ENCODE peak calls at places on chromosomes 11 and 22, in five cellular contexts. One of them, this sample, is unnamed.

GRCh38 chr11:120660024-120660565 is 148.5 kb downstream of the GRIK4 start:
- DNase-seq in fibroblast of mammary gland: peak
- DNase-seq in GDM1: no peak
- DNase-seq in posterior vena cava: no peak
- DNase-seq in activated naive CD8-positive, alpha-beta T cell treated with anti-CD3 and anti-CD28 coated beads, Interleukin-2, amount 10 ng/mL, durations not matched to agents 7 days and 5 days: peak
- DNase-seq in this sample: peak

GRCh38 chr11:128521697-128522062 is 65.7 kb downstream of the ETS1 start:
- DNase-seq in fibroblast of mammary gland: peak
- DNase-seq in GDM1: no peak
- DNase-seq in posterior vena cava: no peak
- DNase-seq in activated naive CD8-positive, alpha-beta T cell treated with anti-CD3 and anti-CD28 coated beads, Interleukin-2, amount 10 ng/mL, durations not matched to agents 7 days and 5 days: peak
- DNase-seq in this sample: peak

GRCh38 chr22:30989473-30989872 is 20.4 kb downstream of the TUG1 start:
- DNase-seq in GDM1: no peak
- DNase-seq in posterior vena cava: no peak
- DNase-seq in fibroblast of mammary gland: no peak
- DNase-seq in activated naive CD8-positive, alpha-beta T cell treated with anti-CD3 and anti-CD28 coated beads, Interleukin-2, amount 10 ng/mL, durations not matched to agents 7 days and 5 days: no peak
- DNase-seq in this sample: no peak

GRCh38 chr22:25759825-25760231 is 17.8 kb downstream of the MYO18B start:
- DNase-seq in posterior vena cava: peak
- DNase-seq in activated naive CD8-positive, alpha-beta T cell treated with anti-CD3 and anti-CD28 coated beads, Interleukin-2, amount 10 ng/mL, durations not matched to agents 7 days and 5 days: no peak
- DNase-seq in GDM1: no peak
- DNase-seq in fibroblast of mammary gland: peak
- DNase-seq in this sample: peak

GRCh38 chr11:114307524-114308203 is 11.5 kb downstream of the NNMT start:
- DNase-seq in fibroblast of mammary gland: peak
- DNase-seq in posterior vena cava: peak
- DNase-seq in GDM1: no peak
- DNase-seq in activated naive CD8-positive, alpha-beta T cell treated with anti-CD3 and anti-CD28 coated beads, Interleukin-2, amount 10 ng/mL, durations not matched to agents 7 days and 5 days: no peak
- DNase-seq in this sample: peak

GRCh38 chr22:27251563-27251962 is 550.0 kb downstream of the MN1 start:
- DNase-seq in fibroblast of mammary gland: no peak
- DNase-seq in activated naive CD8-positive, alpha-beta T cell treated with anti-CD3 and anti-CD28 coated beads, Interleukin-2, amount 10 ng/mL, durations not matched to agents 7 days and 5 days: no peak
- DNase-seq in posterior vena cava: no peak
- DNase-seq in GDM1: no peak
- DNase-seq in this sample: no peak

GRCh38 chr11:120139316-120140069 is 1.6 kb upstream of the TRIM29 start:
- DNase-seq in posterior vena cava: peak
- DNase-seq in activated naive CD8-positive, alpha-beta T cell treated with anti-CD3 and anti-CD28 coated beads, Interleukin-2, amount 10 ng/mL, durations not matched to agents 7 days and 5 days: no peak
- DNase-seq in GDM1: no peak
- DNase-seq in fibroblast of mammary gland: no peak
- DNase-seq in this sample: no peak

GRCh38 chr11:105004021-105004420 is 18.9 kb downstream of the CASP5 start:
- DNase-seq in GDM1: no peak
- DNase-seq in activated naive CD8-positive, alpha-beta T cell treated with anti-CD3 and anti-CD28 coated beads, Interleukin-2, amount 10 ng/mL, durations not matched to agents 7 days and 5 days: no peak
- DNase-seq in posterior vena cava: no peak
- DNase-seq in fibroblast of mammary gland: peak
- DNase-seq in this sample: no peak

GRCh38 chr11:68016904-68017817 is 7.0 kb downstream of the ALDH3B1 start:
- DNase-seq in GDM1: no peak
- DNase-seq in activated naive CD8-positive, alpha-beta T cell treated with anti-CD3 and anti-CD28 coated beads, Interleukin-2, amount 10 ng/mL, durations not matched to agents 7 days and 5 days: no peak
- DNase-seq in fibroblast of mammary gland: no peak
- DNase-seq in posterior vena cava: no peak
- DNase-seq in this sample: no peak

GRCh38 chr11:59158206-59159068 is 13.5 kb upstream of the DTX4 start:
- DNase-seq in activated naive CD8-positive, alpha-beta T cell treated with anti-CD3 and anti-CD28 coated beads, Interleukin-2, amount 10 ng/mL, durations not matched to agents 7 days and 5 days: no peak
- DNase-seq in posterior vena cava: peak
- DNase-seq in fibroblast of mammary gland: peak
- DNase-seq in GDM1: peak
- DNase-seq in this sample: peak

GRCh38 chr11:66617148-66617814 is 851 bp downstream of the RBM14 start:
- DNase-seq in posterior vena cava: peak
- DNase-seq in GDM1: no peak
- DNase-seq in fibroblast of mammary gland: peak
- DNase-seq in activated naive CD8-positive, alpha-beta T cell treated with anti-CD3 and anti-CD28 coated beads, Interleukin-2, amount 10 ng/mL, durations not matched to agents 7 days and 5 days: no peak
- DNase-seq in this sample: peak

GRCh38 chr22:49156662-49157285 is 670.9 kb downstream of the BRD1 start:
- DNase-seq in posterior vena cava: peak
- DNase-seq in fibroblast of mammary gland: no peak
- DNase-seq in GDM1: no peak
- DNase-seq in activated naive CD8-positive, alpha-beta T cell treated with anti-CD3 and anti-CD28 coated beads, Interleukin-2, amount 10 ng/mL, durations not matched to agents 7 days and 5 days: no peak
- DNase-seq in this sample: no peak

GRCh38 chr22:41656515-41656914 is 32.2 kb downstream of the SNU13 start:
- DNase-seq in fibroblast of mammary gland: no peak
- DNase-seq in posterior vena cava: no peak
- DNase-seq in activated naive CD8-positive, alpha-beta T cell treated with anti-CD3 and anti-CD28 coated beads, Interleukin-2, amount 10 ng/mL, durations not matched to agents 7 days and 5 days: no peak
- DNase-seq in GDM1: no peak
- DNase-seq in this sample: no peak

GRCh38 chr11:71311176-71311925 is 59.0 kb upstream of the SHANK2 start:
- DNase-seq in GDM1: no peak
- DNase-seq in posterior vena cava: peak
- DNase-seq in activated naive CD8-positive, alpha-beta T cell treated with anti-CD3 and anti-CD28 coated beads, Interleukin-2, amount 10 ng/mL, durations not matched to agents 7 days and 5 days: no peak
- DNase-seq in fibroblast of mammary gland: no peak
- DNase-seq in this sample: no peak

GRCh38 chr11:40130427-40130826 is 1329.0 kb downstream of the LRRC4C start:
- DNase-seq in fibroblast of mammary gland: no peak
- DNase-seq in posterior vena cava: no peak
- DNase-seq in activated naive CD8-positive, alpha-beta T cell treated with anti-CD3 and anti-CD28 coated beads, Interleukin-2, amount 10 ng/mL, durations not matched to agents 7 days and 5 days: no peak
- DNase-seq in GDM1: no peak
- DNase-seq in this sample: peak

GRCh38 chr22:20725987-20726558 is 47.8 kb upstream of the SERPIND1 start:
- DNase-seq in fibroblast of mammary gland: no peak
- DNase-seq in posterior vena cava: peak
- DNase-seq in GDM1: no peak
- DNase-seq in activated naive CD8-positive, alpha-beta T cell treated with anti-CD3 and anti-CD28 coated beads, Interleukin-2, amount 10 ng/mL, durations not matched to agents 7 days and 5 days: no peak
- DNase-seq in this sample: peak

This sample was measured in ELR.